ENCODE peak calls at places on chromosomes 5 and 9, in seven cellular contexts. D is cardiac muscle cell, E is right lobe of liver, G is OCI-LY7, F is ovary, M is adipocyte, P is mesendoderm. R is an unnamed sample.

GRCh38 chr9:88721028-88721427 is 186.1 kb downstream of the NXNL2 start:
- DNase-seq in D (no peak), E (no peak), G (no peak), F (no peak), M (no peak), P (no peak), R (no peak)

GRCh38 chr9:89893886-89894285 is 289.1 kb downstream of the GADD45G start:
- DNase-seq in D (no peak), E (no peak), G (no peak), F (no peak), M (no peak), P (no peak), R (no peak)

GRCh38 chr9:93650448-93650847 is 74.1 kb downstream of the PHF2 start:
- DNase-seq in D (no peak), E (peak; percentile 7), G (no peak), F (peak; percentile 16), M (no peak), P (no peak), R (peak; percentile 11)

GRCh38 chr5:1931590-1932138 is 48.9 kb upstream of the IRX4 start:
- DNase-seq in D (peak; percentile 69), E (no peak), G (no peak), F (peak; percentile 56), M (no peak), P (peak; percentile 61), R (peak; percentile 72)

GRCh38 chr5:142821733-142822487 is 51.7 kb downstream of the ARHGAP26 start:
- DNase-seq in D (no peak), E (no peak), G (no peak), F (no peak), M (peak; percentile 63), P (no peak), R (no peak)

GRCh38 chr5:135079282-135079681 is 45.3 kb upstream of the PITX1 start:
- DNase-seq in D (no peak), E (no peak), G (no peak), F (no peak), M (no peak), P (no peak), R (no peak)

GRCh38 chr9:107067715-107068416 is 204.9 kb downstream of the ZNF462 start:
- DNase-seq in D (no peak), E (no peak), G (no peak), F (no peak), M (no peak), P (no peak), R (peak; percentile 31)

GRCh38 chr5:63306909-63307308 is 655.3 kb downstream of the HTR1A start:
- DNase-seq in D (no peak), E (no peak), G (no peak), F (no peak), M (no peak), P (no peak), R (no peak)

GRCh38 chr5:151156732-151157402 is 712 bp downstream of the ANXA6 start:
- DNase-seq in D (peak; percentile 40), E (no peak), G (no peak), F (peak; percentile 36), M (peak; percentile 55), P (peak; percentile 40), R (no peak)

GRCh38 chr5:139422307-139422893 is 16.9 kb downstream of the DNAJC18 start:
- DNase-seq in D (peak; percentile 67), E (no peak), G (peak; percentile 79), F (peak; percentile 48), M (peak; percentile 87), P (peak; percentile 81), R (peak; percentile 58)

GRCh38 chr9:100117316-100117715 is 18.3 kb downstream of the INVS start:
- DNase-seq in D (no peak), E (no peak), G (no peak), F (no peak), M (no peak), P (no peak), R (no peak)

GRCh38 chr5:136374638-136375037 is 9.3 kb upstream of the TRPC7 start:
- DNase-seq in D (no peak), E (no peak), G (no peak), F (no peak), M (no peak), P (no peak), R (no peak)

GRCh38 chr5:155052532-155052931 is 39.0 kb downstream of the KIF4B start:
- DNase-seq in D (no peak), E (no peak), G (no peak), F (no peak), M (no peak), P (no peak), R (no peak)

GRCh38 chr5:32058101-32058500 is 116.0 kb downstream of the GOLPH3 start:
- DNase-seq in D (no peak), E (no peak), G (no peak), F (no peak), M (no peak), P (no peak), R (no peak)

GRCh38 chr9:134689320-134690181 is 47.9 kb downstream of the COL5A1 start:
- DNase-seq in D (peak; percentile 67), E (peak; percentile 62), G (peak; percentile 17), F (peak; percentile 79), M (peak; percentile 58), P (peak; percentile 67), R (no peak)

GRCh38 chr9:33320568-33321261 is 30.4 kb downstream of the NFX1 start:
- DNase-seq in D (no peak), E (no peak), G (no peak), F (no peak), M (peak; percentile 97), P (no peak), R (no peak)

GRCh38 chr5:113293068-113293571 is 141.7 kb downstream of the TSSK1B start:
- DNase-seq in D (peak; percentile 24), E (peak; percentile 19), G (no peak), F (no peak), M (no peak), P (peak; percentile 76), R (no peak)

GRCh38 chr9:81529556-81530193 is 159.7 kb downstream of the TLE1 start:
- DNase-seq in D (no peak), E (peak; percentile 30), G (no peak), F (no peak), M (peak; percentile 70), P (peak; percentile 46), R (no peak)

GRCh38 chr9:37899041-37899440 is 4.9 kb downstream of the SLC25A51 start:
- DNase-seq in D (no peak), E (no peak), G (no peak), F (no peak), M (peak; percentile 73), P (no peak), R (no peak)

DNA sequence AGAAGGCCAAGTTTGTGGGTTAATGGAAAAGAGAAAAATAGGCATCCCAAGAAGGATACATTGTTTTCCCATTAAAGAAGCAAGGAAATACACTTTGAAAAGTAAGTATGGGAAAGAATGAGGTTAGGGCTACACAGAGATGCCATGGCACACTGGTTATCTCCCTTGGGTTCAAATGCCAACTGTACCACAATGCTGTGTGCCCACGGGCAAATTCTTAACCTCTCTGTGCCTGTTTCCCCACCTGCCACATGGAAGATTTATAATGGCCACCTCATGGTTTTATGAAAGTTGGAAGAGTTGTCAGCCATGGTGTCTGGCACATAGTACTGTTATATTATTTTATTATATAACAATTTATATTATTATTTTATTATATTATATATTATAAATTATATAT is 16.3 kb upstream of the MGAT1 start:
- DNase-seq in D (no peak), E (no peak), G (no peak), F (no peak), M (no peak), P (no peak), R (no peak)
- H3K4me1 ChIP-seq in D (peaks cover 9% of the 10 kb centered on the region), E (no peaks in the 10 kb centered on the region), G (peaks cover 93% of the 10 kb centered on the region), F (peaks cover 18% of the 10 kb centered on the region), M (peaks cover 61% of the 10 kb centered on the region), P (no peaks in the 10 kb centered on the region), R (peaks cover 38% of the 10 kb centered on the region)

DNA sequence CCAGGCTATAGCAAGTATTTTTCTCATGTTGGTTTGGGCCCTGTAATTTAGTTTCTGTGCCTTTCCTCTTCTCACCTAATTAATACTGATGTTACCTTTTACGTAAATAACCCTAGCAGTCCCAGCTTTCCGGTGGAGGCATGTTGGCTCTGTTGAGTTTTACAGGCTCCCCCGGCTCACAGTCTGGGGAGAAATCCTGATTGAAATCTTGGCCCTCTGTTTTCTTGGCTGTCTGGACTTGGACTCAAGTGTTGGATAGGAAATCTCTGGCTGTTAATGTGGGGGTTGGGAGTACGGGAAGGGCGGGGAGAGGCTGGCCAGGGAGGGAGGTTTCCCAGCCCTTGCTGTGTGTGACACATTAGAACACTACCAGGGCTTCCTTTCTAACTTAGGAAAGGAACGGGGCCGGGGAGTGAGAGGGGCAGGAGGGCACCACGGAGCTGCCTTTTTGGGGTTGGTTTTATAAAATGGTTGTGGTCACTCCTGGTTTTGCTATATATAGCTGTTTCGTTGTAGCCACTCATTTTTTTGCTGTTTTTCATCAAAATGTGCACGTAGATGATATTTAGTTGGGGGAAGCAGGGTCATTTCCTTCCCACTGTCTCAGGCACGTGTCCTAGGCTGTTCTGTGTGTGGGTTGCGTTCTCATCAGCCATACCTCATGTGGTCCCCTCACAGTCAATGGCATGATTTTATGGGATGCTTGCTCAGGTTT is 10.9 kb downstream of the TRIO start:
- DNase-seq in D (peak; percentile 70), E (peak; percentile 42), G (no peak), F (peak; percentile 61), M (peak; percentile 48), P (peak; percentile 85), R (no peak)
- H3K4me1 ChIP-seq in D (peaks cover 50% of the 10 kb centered on the region), E (peaks cover 5% of the 10 kb centered on the region), G (peaks cover 60% of the 10 kb centered on the region), F (peaks cover 21% of the 10 kb centered on the region), M (peaks cover 62% of the 10 kb centered on the region), P (peaks cover 31% of the 10 kb centered on the region), R (peaks cover 38% of the 10 kb centered on the region)

DNA sequence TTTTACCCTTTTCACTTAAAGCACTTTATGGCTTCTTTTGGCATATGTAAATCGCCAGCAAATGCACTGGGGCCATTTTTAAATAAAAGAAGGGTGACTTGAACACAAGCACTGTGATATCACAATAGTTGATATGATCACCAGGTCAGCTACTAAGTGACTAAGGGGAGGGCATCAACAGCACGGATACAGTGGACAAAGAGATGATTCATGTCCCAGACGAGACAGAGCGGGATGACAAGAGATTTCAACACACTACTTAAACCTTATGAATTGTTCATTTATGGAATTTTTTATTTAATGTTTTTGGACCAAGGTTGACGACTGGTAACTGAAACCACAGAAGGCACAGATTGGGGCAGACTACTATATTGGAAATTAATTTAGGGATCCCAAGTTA is 54.1 kb downstream of the RORB start:
- DNase-seq in D (no peak), E (no peak), G (no peak), F (no peak), M (no peak), P (no peak), R (no peak)
- H3K4me1 ChIP-seq in D (peaks cover 3% of the 10 kb centered on the region), E (no peaks in the 10 kb centered on the region), G (no peaks in the 10 kb centered on the region), F (no peaks in the 10 kb centered on the region), M (peaks cover 20% of the 10 kb centered on the region), P (peaks cover under 1% of the 10 kb centered on the region), R (no peaks in the 10 kb centered on the region)

GRCh38 chr5:43677241-43677640 is 74.3 kb downstream of the NNT start:
- DNase-seq in D (no peak), E (no peak), G (no peak), F (no peak), M (no peak), P (no peak), R (no peak)

GRCh38 chr5:43679214-43679613 is 76.2 kb downstream of the NNT start:
- DNase-seq in D (no peak), E (no peak), G (no peak), F (no peak), M (no peak), P (no peak), R (no peak)

GRCh38 chr5:43683884-43684471 is 81.0 kb downstream of the NNT start:
- DNase-seq in D (no peak), E (no peak), G (no peak), F (no peak), M (no peak), P (no peak), R (no peak)

GRCh38 chr5:43676083-43676840 is 73.3 kb downstream of the NNT start:
- DNase-seq in D (no peak), E (no peak), G (no peak), F (no peak), M (no peak), P (no peak), R (no peak)

GRCh38 chr5:43680286-43680685 is 77.3 kb downstream of the NNT start:
- DNase-seq in D (no peak), E (no peak), G (no peak), F (no peak), M (peak; percentile 28), P (no peak), R (no peak)
- H3K4me1 ChIP-seq in D (no peaks in the 10 kb centered on the region), E (no peaks in the 10 kb centered on the region), G (no peaks in the 10 kb centered on the region), F (peaks cover 1% of the 10 kb centered on the region), M (peaks cover 38% of the 10 kb centered on the region), P (no peaks in the 10 kb centered on the region), R (no peaks in the 10 kb centered on the region)